ENCODE peak calls at places on chromosomes 1 and 21, in seven cellular contexts. One of them, this sample, is unnamed.
A peak's percentile ranks its signal among the peaks of the same experiment; 100 is the strongest.

GRCh38 chr1:10267319-10267718 is 56.9 kb downstream of the KIF1B start:
- DNase-seq in brain microvascular endothelial cell: no peak
- DNase-seq in left ventricle myocardium inferior: no peak
- DNase-seq in HL-60: no peak
- DNase-seq in fibroblast of the aortic adventitia: peak; percentile 77
- DNase-seq in cardiac muscle cell: no peak
- DNase-seq in choroid plexus epithelial cell: no peak
- DNase-seq in this sample: peak; percentile 25

GRCh38 chr1:206471993-206472392 is 1.7 kb downstream of the IKBKE start:
- DNase-seq in fibroblast of the aortic adventitia: no peak
- DNase-seq in HL-60: no peak
- DNase-seq in brain microvascular endothelial cell: no peak
- DNase-seq in cardiac muscle cell: no peak
- DNase-seq in left ventricle myocardium inferior: no peak
- DNase-seq in choroid plexus epithelial cell: no peak
- DNase-seq in this sample: no peak

GRCh38 chr1:236997882-236998281 is 6.4 kb downstream of the MT1HL1 start:
- DNase-seq in left ventricle myocardium inferior: peak; percentile 72
- DNase-seq in HL-60: no peak
- DNase-seq in choroid plexus epithelial cell: no peak
- DNase-seq in brain microvascular endothelial cell: no peak
- DNase-seq in cardiac muscle cell: peak; percentile 81
- DNase-seq in fibroblast of the aortic adventitia: no peak
- DNase-seq in this sample: no peak

GRCh38 chr1:62673629-62674028 is 14.6 kb downstream of the DOCK7 start:
- DNase-seq in cardiac muscle cell: no peak
- DNase-seq in brain microvascular endothelial cell: no peak
- DNase-seq in HL-60: no peak
- DNase-seq in choroid plexus epithelial cell: no peak
- DNase-seq in left ventricle myocardium inferior: no peak
- DNase-seq in fibroblast of the aortic adventitia: no peak
- DNase-seq in this sample: no peak

GRCh38 chr1:216794541-216795055 is 71.4 kb upstream of the ESRRG start:
- DNase-seq in brain microvascular endothelial cell: no peak
- DNase-seq in cardiac muscle cell: no peak
- DNase-seq in fibroblast of the aortic adventitia: no peak
- DNase-seq in left ventricle myocardium inferior: no peak
- DNase-seq in HL-60: no peak
- DNase-seq in choroid plexus epithelial cell: no peak
- DNase-seq in this sample: no peak

GRCh38 chr1:98766241-98766640 is 104.7 kb downstream of the SNX7 start:
- DNase-seq in HL-60: peak; percentile 12
- DNase-seq in choroid plexus epithelial cell: no peak
- DNase-seq in left ventricle myocardium inferior: no peak
- DNase-seq in brain microvascular endothelial cell: no peak
- DNase-seq in cardiac muscle cell: no peak
- DNase-seq in fibroblast of the aortic adventitia: no peak
- DNase-seq in this sample: no peak

GRCh38 chr1:221897312-221897711 is 155.4 kb upstream of the DUSP10 start:
- DNase-seq in cardiac muscle cell: no peak
- DNase-seq in fibroblast of the aortic adventitia: peak; percentile 77
- DNase-seq in left ventricle myocardium inferior: no peak
- DNase-seq in brain microvascular endothelial cell: no peak
- DNase-seq in HL-60: no peak
- DNase-seq in choroid plexus epithelial cell: peak; percentile 26
- DNase-seq in this sample: peak; percentile 27

GRCh38 chr1:16018308-16018707 is 465 bp upstream of the HSPB7 start:
- DNase-seq in cardiac muscle cell: no peak
- DNase-seq in brain microvascular endothelial cell: no peak
- DNase-seq in left ventricle myocardium inferior: peak; percentile 31
- DNase-seq in choroid plexus epithelial cell: no peak
- DNase-seq in HL-60: no peak
- DNase-seq in fibroblast of the aortic adventitia: no peak
- DNase-seq in this sample: no peak

GRCh38 chr1:236686815-236687160 is 489 bp downstream of the ACTN2 start:
- DNase-seq in fibroblast of the aortic adventitia: no peak
- DNase-seq in cardiac muscle cell: peak; percentile 46
- DNase-seq in brain microvascular endothelial cell: no peak
- DNase-seq in HL-60: no peak
- DNase-seq in left ventricle myocardium inferior: peak; percentile 24
- DNase-seq in choroid plexus epithelial cell: no peak
- DNase-seq in this sample: no peak

GRCh38 chr1:89201489-89201794 is 2.7 kb upstream of the GBP4 start:
- DNase-seq in fibroblast of the aortic adventitia: no peak
- DNase-seq in left ventricle myocardium inferior: no peak
- DNase-seq in HL-60: no peak
- DNase-seq in choroid plexus epithelial cell: no peak
- DNase-seq in brain microvascular endothelial cell: no peak
- DNase-seq in cardiac muscle cell: peak; percentile 53
- DNase-seq in this sample: no peak

GRCh38 chr1:193265716-193266115 is 79.3 kb upstream of the B3GALT2 start:
- DNase-seq in HL-60: no peak
- DNase-seq in cardiac muscle cell: no peak
- DNase-seq in fibroblast of the aortic adventitia: no peak
- DNase-seq in left ventricle myocardium inferior: no peak
- DNase-seq in brain microvascular endothelial cell: no peak
- DNase-seq in choroid plexus epithelial cell: no peak
- DNase-seq in this sample: no peak

GRCh38 chr1:14689996-14690614 is 91.6 kb downstream of the KAZN start:
- DNase-seq in choroid plexus epithelial cell: no peak
- DNase-seq in HL-60: no peak
- DNase-seq in brain microvascular endothelial cell: no peak
- DNase-seq in left ventricle myocardium inferior: no peak
- DNase-seq in fibroblast of the aortic adventitia: no peak
- DNase-seq in cardiac muscle cell: no peak
- DNase-seq in this sample: no peak

GRCh38 chr1:161706116-161706482 is 930 bp upstream of the FCRLA start:
- DNase-seq in choroid plexus epithelial cell: no peak
- DNase-seq in brain microvascular endothelial cell: peak; percentile 56
- DNase-seq in cardiac muscle cell: no peak
- DNase-seq in fibroblast of the aortic adventitia: no peak
- DNase-seq in HL-60: no peak
- DNase-seq in left ventricle myocardium inferior: no peak
- DNase-seq in this sample: no peak

GRCh38 chr1:231867607-231868006 is 241.0 kb downstream of the DISC1 start:
- DNase-seq in left ventricle myocardium inferior: no peak
- DNase-seq in HL-60: no peak
- DNase-seq in choroid plexus epithelial cell: no peak
- DNase-seq in cardiac muscle cell: peak; percentile 21
- DNase-seq in brain microvascular endothelial cell: no peak
- DNase-seq in fibroblast of the aortic adventitia: no peak
- DNase-seq in this sample: peak; percentile 15

GRCh38 chr1:231885209-231885854 is 258.7 kb downstream of the DISC1 start:
- DNase-seq in brain microvascular endothelial cell: peak; percentile 83
- DNase-seq in choroid plexus epithelial cell: peak; percentile 82
- DNase-seq in left ventricle myocardium inferior: no peak
- DNase-seq in cardiac muscle cell: no peak
- DNase-seq in fibroblast of the aortic adventitia: peak; percentile 88
- DNase-seq in HL-60: no peak
- DNase-seq in this sample: peak; percentile 39

GRCh38 chr1:205481629-205482071 is 22.8 kb upstream of the CDK18 start:
- DNase-seq in cardiac muscle cell: no peak
- DNase-seq in left ventricle myocardium inferior: no peak
- DNase-seq in choroid plexus epithelial cell: no peak
- DNase-seq in fibroblast of the aortic adventitia: no peak
- DNase-seq in HL-60: no peak
- DNase-seq in brain microvascular endothelial cell: no peak
- DNase-seq in this sample: no peak

GRCh38 chr1:37890378-37891014 is 31.1 kb upstream of the MTF1 start:
- DNase-seq in left ventricle myocardium inferior: no peak
- DNase-seq in brain microvascular endothelial cell: peak; percentile 41
- DNase-seq in choroid plexus epithelial cell: peak; percentile 74
- DNase-seq in fibroblast of the aortic adventitia: peak; percentile 45
- DNase-seq in cardiac muscle cell: peak; percentile 44
- DNase-seq in HL-60: no peak
- DNase-seq in this sample: peak; percentile 48

GRCh38 chr1:28553229-28553930 is 495 bp downstream of the TRNAU1AP start:
- DNase-seq in cardiac muscle cell: peak; percentile 45
- DNase-seq in choroid plexus epithelial cell: peak; percentile 46
- DNase-seq in fibroblast of the aortic adventitia: peak; percentile 37
- DNase-seq in brain microvascular endothelial cell: peak; percentile 34
- DNase-seq in HL-60: no peak
- DNase-seq in left ventricle myocardium inferior: peak; percentile 26
- DNase-seq in this sample: peak; percentile 43

GRCh38 chr1:61851849-61852692 is 109.8 kb downstream of the PATJ start:
- DNase-seq in left ventricle myocardium inferior: no peak
- DNase-seq in choroid plexus epithelial cell: peak; percentile 90
- DNase-seq in cardiac muscle cell: peak; percentile 77
- DNase-seq in HL-60: no peak
- DNase-seq in fibroblast of the aortic adventitia: peak; percentile 94
- DNase-seq in brain microvascular endothelial cell: peak; percentile 50
- DNase-seq in this sample: peak; percentile 88

GRCh38 chr21:21764281-21764680 is 766.1 kb downstream of the NCAM2 start:
- DNase-seq in cardiac muscle cell: no peak
- DNase-seq in fibroblast of the aortic adventitia: no peak
- DNase-seq in left ventricle myocardium inferior: no peak
- DNase-seq in choroid plexus epithelial cell: no peak
- DNase-seq in brain microvascular endothelial cell: no peak
- DNase-seq in HL-60: no peak
- DNase-seq in this sample: no peak

GRCh38 chr1:25065246-25066238 is 135.5 kb upstream of the RUNX3 start:
- DNase-seq in fibroblast of the aortic adventitia: peak; percentile 44
- DNase-seq in cardiac muscle cell: no peak
- DNase-seq in brain microvascular endothelial cell: no peak
- DNase-seq in choroid plexus epithelial cell: peak; percentile 5
- DNase-seq in HL-60: no peak
- DNase-seq in left ventricle myocardium inferior: no peak
- DNase-seq in this sample: no peak

GRCh38 chr1:117609471-117609911 is 3.6 kb downstream of the TENT5C start:
- DNase-seq in cardiac muscle cell: no peak
- DNase-seq in left ventricle myocardium inferior: peak; percentile 44
- DNase-seq in choroid plexus epithelial cell: no peak
- DNase-seq in fibroblast of the aortic adventitia: peak; percentile 23
- DNase-seq in brain microvascular endothelial cell: no peak
- DNase-seq in HL-60: no peak
- DNase-seq in this sample: no peak

GRCh38 chr1:33443705-33444180 is 12.8 kb upstream of the PHC2 start:
- DNase-seq in left ventricle myocardium inferior: no peak
- DNase-seq in cardiac muscle cell: peak; percentile 20
- DNase-seq in HL-60: no peak
- DNase-seq in brain microvascular endothelial cell: no peak
- DNase-seq in choroid plexus epithelial cell: peak; percentile 39
- DNase-seq in fibroblast of the aortic adventitia: no peak
- DNase-seq in this sample: no peak

GRCh38 chr1:162878000-162878596 is 17.1 kb upstream of the CCDC190 start:
- DNase-seq in brain microvascular endothelial cell: peak; percentile 90
- DNase-seq in fibroblast of the aortic adventitia: peak; percentile 94
- DNase-seq in HL-60: no peak
- DNase-seq in choroid plexus epithelial cell: peak; percentile 94
- DNase-seq in cardiac muscle cell: peak; percentile 76
- DNase-seq in left ventricle myocardium inferior: peak; percentile 22
- DNase-seq in this sample: peak; percentile 94

GRCh38 chr1:67459068-67459467 is 28.9 kb upstream of the SERBP1 start:
- DNase-seq in brain microvascular endothelial cell: no peak
- DNase-seq in left ventricle myocardium inferior: no peak
- DNase-seq in cardiac muscle cell: no peak
- DNase-seq in choroid plexus epithelial cell: no peak
- DNase-seq in HL-60: no peak
- DNase-seq in fibroblast of the aortic adventitia: no peak
- DNase-seq in this sample: no peak

GRCh38 chr1:214401666-214402065 is 120.7 kb downstream of the SMYD2 start:
- DNase-seq in brain microvascular endothelial cell: no peak
- DNase-seq in cardiac muscle cell: no peak
- DNase-seq in fibroblast of the aortic adventitia: no peak
- DNase-seq in left ventricle myocardium inferior: no peak
- DNase-seq in HL-60: no peak
- DNase-seq in choroid plexus epithelial cell: no peak
- DNase-seq in this sample: no peak

GRCh38 chr1:51669191-51669590 is 52.3 kb downstream of the OSBPL9 start:
- DNase-seq in HL-60: no peak
- DNase-seq in fibroblast of the aortic adventitia: no peak
- DNase-seq in brain microvascular endothelial cell: no peak
- DNase-seq in cardiac muscle cell: no peak
- DNase-seq in left ventricle myocardium inferior: no peak
- DNase-seq in choroid plexus epithelial cell: no peak
- DNase-seq in this sample: no peak

GRCh38 chr1:234969630-234970370 is 158.8 kb downstream of the TOMM20 start:
- DNase-seq in fibroblast of the aortic adventitia: peak; percentile 59
- DNase-seq in brain microvascular endothelial cell: peak; percentile 73
- DNase-seq in cardiac muscle cell: peak; percentile 71
- DNase-seq in left ventricle myocardium inferior: peak; percentile 79
- DNase-seq in choroid plexus epithelial cell: peak; percentile 84
- DNase-seq in HL-60: no peak
- DNase-seq in this sample: peak; percentile 73
- H3K4me3 ChIP-seq in fibroblast of the aortic adventitia: peak overlapping the region; percentile 14
- H3K4me3 ChIP-seq in brain microvascular endothelial cell: peak overlapping the region; percentile 18
- H3K4me3 ChIP-seq in cardiac muscle cell: no peak overlapping the region
- H3K4me3 ChIP-seq in left ventricle myocardium inferior: peak overlapping the region; percentile 51
- H3K4me3 ChIP-seq in choroid plexus epithelial cell: peak overlapping the region; percentile 24
- H3K4me3 ChIP-seq in HL-60: no peak overlapping the region
- H3K4me3 ChIP-seq in this sample: no peak overlapping the region

DNA sequence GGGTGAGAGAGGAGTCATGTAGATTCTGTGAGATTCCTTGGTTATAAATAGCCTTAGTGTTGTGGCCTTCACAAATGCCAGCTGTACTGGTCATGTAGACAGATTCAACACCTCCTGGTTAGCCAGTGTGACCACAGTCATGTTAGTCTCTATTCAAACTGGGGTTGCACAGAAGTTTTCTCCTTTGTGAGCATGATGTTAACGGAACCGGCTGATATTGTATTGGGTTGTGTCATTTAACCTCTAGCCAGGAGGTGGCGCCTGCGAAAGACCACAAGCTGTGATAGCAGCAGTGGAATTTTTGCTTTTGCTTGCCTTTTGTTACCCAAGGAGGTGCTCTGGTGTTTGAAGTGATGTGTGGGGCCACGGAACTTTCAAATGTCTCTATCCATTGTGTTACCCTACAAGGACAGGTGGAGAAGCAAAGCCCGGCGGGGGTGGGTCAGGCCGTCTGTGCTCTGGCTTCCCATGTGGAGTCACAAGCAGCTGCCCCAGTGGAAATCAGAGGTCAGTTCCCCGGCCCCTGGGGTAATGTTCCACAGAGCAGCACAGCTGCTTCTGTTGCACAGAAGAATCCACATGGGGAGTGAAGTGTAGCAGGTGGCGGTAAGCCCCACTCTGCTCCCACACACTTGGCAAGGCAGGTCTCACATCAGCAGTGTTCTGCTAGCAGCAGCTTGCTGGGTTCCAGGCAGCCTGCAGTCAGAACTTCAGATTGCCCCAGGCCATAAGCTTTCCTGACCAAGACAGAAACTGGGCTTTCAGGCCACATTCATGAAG is 112.6 kb downstream of the ADAMTS1 start:
- DNase-seq in left ventricle myocardium inferior: no peak
- DNase-seq in HL-60: no peak
- DNase-seq in brain microvascular endothelial cell: peak; percentile 69
- DNase-seq in choroid plexus epithelial cell: peak; percentile 79
- DNase-seq in fibroblast of the aortic adventitia: peak; percentile 67
- DNase-seq in cardiac muscle cell: peak; percentile 58
- DNase-seq in this sample: peak; percentile 67
- TF ChIP-seq CTCF in left ventricle myocardium inferior: peak; percentile 71
- TF ChIP-seq CTCF in HL-60: peak; percentile 15
- TF ChIP-seq CTCF in brain microvascular endothelial cell: peak; percentile 80
- TF ChIP-seq CTCF in choroid plexus epithelial cell: peak; percentile 80
- TF ChIP-seq CTCF in fibroblast of the aortic adventitia: peak; percentile 75
- TF ChIP-seq CTCF in cardiac muscle cell: peak; percentile 75
- TF ChIP-seq CTCF in this sample: peak; percentile 68

GRCh38 chr21:26965567-26966359 is 1.1 kb downstream of the ADAMTS5 start:
- DNase-seq in HL-60: no peak
- DNase-seq in brain microvascular endothelial cell: peak; percentile 14
- DNase-seq in left ventricle myocardium inferior: peak; percentile 65
- DNase-seq in cardiac muscle cell: peak; percentile 56
- DNase-seq in choroid plexus epithelial cell: peak; percentile 34
- DNase-seq in fibroblast of the aortic adventitia: peak; percentile 46
- DNase-seq in this sample: peak; percentile 19
- H3K4me3 ChIP-seq in HL-60: peak overlapping the region; percentile 55
- H3K4me3 ChIP-seq in brain microvascular endothelial cell: peak overlapping the region; percentile 66
- H3K4me3 ChIP-seq in left ventricle myocardium inferior: peak overlapping the region; percentile 76
- H3K4me3 ChIP-seq in cardiac muscle cell: peak overlapping the region; percentile 60
- H3K4me3 ChIP-seq in choroid plexus epithelial cell: peak overlapping the region; percentile 63
- H3K4me3 ChIP-seq in fibroblast of the aortic adventitia: peak overlapping the region; percentile 76
- H3K4me3 ChIP-seq in this sample: peak overlapping the region; percentile 64

GRCh38 chr21:44533121-44533890 is 6.7 kb downstream of the KRTAP10-1 start:
- DNase-seq in HL-60: no peak
- DNase-seq in cardiac muscle cell: no peak
- DNase-seq in brain microvascular endothelial cell: no peak
- DNase-seq in choroid plexus epithelial cell: no peak
- DNase-seq in left ventricle myocardium inferior: no peak
- DNase-seq in fibroblast of the aortic adventitia: no peak
- DNase-seq in this sample: no peak
- TF ChIP-seq CTCF in HL-60: no peak
- TF ChIP-seq CTCF in cardiac muscle cell: no peak
- TF ChIP-seq CTCF in brain microvascular endothelial cell: no peak
- TF ChIP-seq CTCF in choroid plexus epithelial cell: no peak
- TF ChIP-seq CTCF in left ventricle myocardium inferior: no peak
- TF ChIP-seq CTCF in fibroblast of the aortic adventitia: no peak
- TF ChIP-seq CTCF in this sample: no peak

This sample was measured in cardiac fibroblast.